ENCODE peak calls at places on chromosomes 16 and 17, in ten cellular contexts. One of them, this sample, is unnamed.

GRCh38 chr17:64005734-64006167 is 7.6 kb downstream of the PRR29 start:
- DNase-seq in WTC11: no peak
- DNase-seq in endothelial cell of umbilical vein: peak
- DNase-seq in A549: peak
- DNase-seq in K562: peak
- DNase-seq in GM12878: no peak
- DNase-seq in H1: no peak
- DNase-seq in HepG2: peak
- DNase-seq in SK-N-SH: peak
- DNase-seq in HCT116: no peak
- DNase-seq in this sample: no peak

GRCh38 chr16:1746693-1747195 is 24.6 kb downstream of the NME3 start:
- DNase-seq in HCT116: no peak
- DNase-seq in WTC11: no peak
- DNase-seq in SK-N-SH: no peak
- DNase-seq in A549: peak
- DNase-seq in HepG2: no peak
- DNase-seq in GM12878: no peak
- DNase-seq in H1: no peak
- DNase-seq in K562: no peak
- DNase-seq in endothelial cell of umbilical vein: no peak
- DNase-seq in this sample: no peak

GRCh38 chr17:79942591-79943353 is 92.9 kb downstream of the TBC1D16 start:
- DNase-seq in WTC11: peak
- DNase-seq in endothelial cell of umbilical vein: peak
- DNase-seq in HCT116: no peak
- DNase-seq in SK-N-SH: no peak
- DNase-seq in H1: no peak
- DNase-seq in A549: no peak
- DNase-seq in GM12878: no peak
- DNase-seq in HepG2: no peak
- DNase-seq in K562: no peak
- DNase-seq in this sample: no peak

GRCh38 chr17:68061512-68062313 is 26.2 kb downstream of the KPNA2 start:
- DNase-seq in endothelial cell of umbilical vein: peak
- DNase-seq in HCT116: no peak
- DNase-seq in HepG2: peak
- DNase-seq in K562: no peak
- DNase-seq in WTC11: no peak
- DNase-seq in A549: no peak
- DNase-seq in SK-N-SH: no peak
- DNase-seq in H1: no peak
- DNase-seq in GM12878: no peak
- DNase-seq in this sample: no peak

GRCh38 chr17:82835766-82836512 is 3.9 kb downstream of the ZNF750 start:
- DNase-seq in WTC11: peak
- DNase-seq in K562: no peak
- DNase-seq in GM12878: no peak
- DNase-seq in H1: no peak
- DNase-seq in SK-N-SH: no peak
- DNase-seq in A549: no peak
- DNase-seq in endothelial cell of umbilical vein: no peak
- DNase-seq in HCT116: no peak
- DNase-seq in HepG2: no peak
- DNase-seq in this sample: no peak

GRCh38 chr16:55735120-55735781 is 79.5 kb downstream of the SLC6A2 start:
- DNase-seq in K562: no peak
- DNase-seq in HepG2: no peak
- DNase-seq in GM12878: no peak
- DNase-seq in H1: no peak
- DNase-seq in WTC11: no peak
- DNase-seq in A549: peak
- DNase-seq in HCT116: no peak
- DNase-seq in endothelial cell of umbilical vein: no peak
- DNase-seq in SK-N-SH: no peak
- DNase-seq in this sample: no peak

GRCh38 chr16:49575352-49576172 is 202.0 kb downstream of the C16orf78 start:
- DNase-seq in HCT116: no peak
- DNase-seq in HepG2: no peak
- DNase-seq in SK-N-SH: no peak
- DNase-seq in endothelial cell of umbilical vein: no peak
- DNase-seq in GM12878: peak
- DNase-seq in K562: no peak
- DNase-seq in A549: no peak
- DNase-seq in WTC11: peak
- DNase-seq in H1: no peak
- DNase-seq in this sample: peak

GRCh38 chr17:4220655-4221054 is 43.1 kb downstream of the ANKFY1 start:
- DNase-seq in A549: no peak
- DNase-seq in SK-N-SH: no peak
- DNase-seq in GM12878: no peak
- DNase-seq in WTC11: no peak
- DNase-seq in K562: no peak
- DNase-seq in HepG2: no peak
- DNase-seq in H1: no peak
- DNase-seq in endothelial cell of umbilical vein: no peak
- DNase-seq in HCT116: no peak
- DNase-seq in this sample: no peak

GRCh38 chr17:2020721-2021120 is 4.4 kb downstream of the RTN4RL1 start:
- DNase-seq in HepG2: no peak
- DNase-seq in WTC11: no peak
- DNase-seq in H1: no peak
- DNase-seq in HCT116: no peak
- DNase-seq in endothelial cell of umbilical vein: peak
- DNase-seq in GM12878: no peak
- DNase-seq in K562: no peak
- DNase-seq in SK-N-SH: no peak
- DNase-seq in A549: no peak
- DNase-seq in this sample: no peak

GRCh38 chr17:2018716-2019490 is 6.2 kb downstream of the RTN4RL1 start:
- DNase-seq in A549: no peak
- DNase-seq in endothelial cell of umbilical vein: no peak
- DNase-seq in GM12878: no peak
- DNase-seq in SK-N-SH: no peak
- DNase-seq in HepG2: no peak
- DNase-seq in HCT116: no peak
- DNase-seq in K562: no peak
- DNase-seq in WTC11: no peak
- DNase-seq in H1: no peak
- DNase-seq in this sample: no peak

GRCh38 chr17:2015314-2015713 is 9.8 kb downstream of the RTN4RL1 start:
- DNase-seq in SK-N-SH: no peak
- DNase-seq in K562: no peak
- DNase-seq in HCT116: no peak
- DNase-seq in HepG2: no peak
- DNase-seq in A549: no peak
- DNase-seq in endothelial cell of umbilical vein: no peak
- DNase-seq in GM12878: no peak
- DNase-seq in WTC11: no peak
- DNase-seq in H1: no peak
- DNase-seq in this sample: no peak

GRCh38 chr17:2016494-2016893 is 8.6 kb downstream of the RTN4RL1 start:
- DNase-seq in H1: no peak
- DNase-seq in A549: no peak
- DNase-seq in HCT116: no peak
- DNase-seq in WTC11: no peak
- DNase-seq in GM12878: no peak
- DNase-seq in K562: no peak
- DNase-seq in SK-N-SH: no peak
- DNase-seq in endothelial cell of umbilical vein: no peak
- DNase-seq in HepG2: no peak
- DNase-seq in this sample: no peak

DNA sequence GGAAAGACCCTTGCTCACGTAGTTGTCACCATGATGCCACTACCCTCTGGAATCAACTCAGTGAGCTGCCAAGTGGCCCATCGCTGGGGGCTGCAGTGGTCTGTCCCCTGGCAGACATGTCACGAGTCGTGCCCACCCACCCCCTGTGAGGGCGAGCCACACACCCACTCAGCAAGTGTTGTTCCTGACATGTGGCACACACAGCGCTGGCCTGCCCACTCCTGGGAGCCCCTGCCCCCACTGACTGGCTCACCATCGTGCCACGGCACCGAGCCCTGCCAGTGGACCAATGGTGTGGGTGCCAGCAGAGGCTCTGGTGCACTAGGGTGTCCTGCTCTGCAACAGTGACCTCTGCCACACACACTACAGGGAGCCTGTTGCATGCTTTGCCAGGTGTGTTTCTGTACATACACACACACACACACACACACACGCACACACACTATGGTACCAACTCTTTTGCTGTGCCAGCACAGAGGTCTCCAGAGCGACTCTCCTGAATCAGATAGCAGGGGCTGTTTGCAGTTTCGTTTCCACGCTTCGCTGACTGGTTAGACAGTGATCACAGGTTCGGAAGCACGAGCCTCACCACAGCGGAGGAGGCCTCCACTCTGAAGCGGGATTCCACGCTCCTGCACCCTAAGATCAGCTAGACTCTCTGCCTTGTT is 7.7 kb downstream of the RTN4RL1 start:
- DNase-seq in HepG2: no peak
- DNase-seq in GM12878: no peak
- DNase-seq in endothelial cell of umbilical vein: no peak
- DNase-seq in A549: no peak
- DNase-seq in K562: no peak
- DNase-seq in SK-N-SH: no peak
- DNase-seq in HCT116: no peak
- DNase-seq in WTC11: no peak
- DNase-seq in H1: no peak
- DNase-seq in this sample: no peak
- TF ChIP-seq MAX in HepG2: no peak
- TF ChIP-seq MAX in GM12878: no peak
- TF ChIP-seq MAX in endothelial cell of umbilical vein: no peak
- TF ChIP-seq MAX in A549: no peak
- TF ChIP-seq MAX in K562: no peak
- TF ChIP-seq MAX in SK-N-SH: no peak
- TF ChIP-seq MAX in HCT116: no peak
- TF ChIP-seq MAX in WTC11: no peak
- TF ChIP-seq MAX in H1: no peak
- TF ChIP-seq MAX in this sample: no peak

DNA sequence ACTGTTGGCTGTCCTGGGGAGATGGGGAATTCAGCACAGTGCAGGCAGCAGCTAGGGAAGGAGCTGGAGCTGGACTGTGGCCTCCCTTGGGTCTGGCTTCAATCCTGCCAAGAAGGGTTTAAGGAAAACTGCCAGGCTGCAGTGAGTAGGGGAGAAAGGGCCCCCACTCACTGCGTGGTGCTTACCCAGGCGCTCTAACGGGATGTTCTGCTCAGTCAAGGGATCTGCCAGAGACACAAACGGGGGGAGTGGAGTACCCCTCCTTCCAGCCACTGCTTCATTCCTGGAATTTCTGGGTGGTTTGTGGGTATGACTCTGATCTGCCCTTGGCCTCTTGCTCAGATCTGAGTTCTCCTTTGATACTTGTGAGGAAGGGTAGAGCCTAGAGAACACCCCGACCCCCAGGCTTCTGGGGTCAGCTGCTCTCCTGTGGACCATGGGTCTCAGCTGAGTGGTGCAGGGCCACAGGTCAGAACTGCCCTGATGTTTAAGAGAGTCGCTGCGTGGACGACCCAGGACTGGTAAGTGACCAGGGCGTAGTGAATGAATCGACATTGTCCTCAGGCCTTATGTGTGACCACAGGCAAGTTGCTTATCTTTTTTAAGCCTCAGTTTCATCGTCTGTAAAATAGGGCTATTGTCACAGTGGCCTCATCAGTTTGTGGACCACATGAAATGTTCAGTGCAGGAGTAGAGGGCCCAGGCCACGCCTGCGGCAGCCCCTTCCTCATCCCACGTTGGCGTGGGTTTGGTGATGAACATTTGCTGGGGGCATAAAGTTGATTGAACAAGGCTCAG is 9.6 kb downstream of the CRISPLD2 start:
- DNase-seq in K562: no peak
- DNase-seq in endothelial cell of umbilical vein: no peak
- DNase-seq in H1: no peak
- DNase-seq in A549: no peak
- DNase-seq in GM12878: no peak
- DNase-seq in HepG2: no peak
- DNase-seq in HCT116: no peak
- DNase-seq in SK-N-SH: no peak
- DNase-seq in WTC11: no peak
- DNase-seq in this sample: no peak
- TF ChIP-seq MAX in K562: no peak
- TF ChIP-seq MAX in endothelial cell of umbilical vein: no peak
- TF ChIP-seq MAX in H1: no peak
- TF ChIP-seq MAX in A549: no peak
- TF ChIP-seq MAX in GM12878: no peak
- TF ChIP-seq MAX in HepG2: no peak
- TF ChIP-seq MAX in HCT116: no peak
- TF ChIP-seq MAX in SK-N-SH: peak
- TF ChIP-seq MAX in WTC11: no peak
- TF ChIP-seq MAX in this sample: no peak

DNA sequence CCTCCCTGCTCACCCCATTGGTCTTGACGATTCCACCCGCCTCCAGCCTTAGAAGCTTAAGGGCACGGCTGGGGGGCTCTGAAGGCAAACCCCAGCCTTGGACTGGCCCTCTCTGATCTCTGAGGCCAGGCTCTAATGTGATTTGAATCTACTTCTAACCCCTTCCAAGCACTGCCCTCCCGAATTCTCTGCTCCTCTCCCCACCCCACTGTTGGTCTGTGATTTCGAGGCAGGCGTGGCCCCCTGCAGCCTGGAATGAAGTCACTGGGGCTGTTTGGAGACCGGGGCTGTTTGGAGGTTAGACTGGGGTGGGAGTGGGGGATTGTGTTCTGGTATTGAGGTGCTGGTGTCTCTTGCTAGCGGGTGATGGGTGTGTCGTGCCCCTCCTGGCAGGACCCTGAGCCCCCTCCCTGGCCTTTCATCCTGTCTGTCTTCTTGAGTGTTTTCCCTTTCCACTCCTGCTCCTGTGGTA is 2.2 kb downstream of the GRB7 start:
- DNase-seq in WTC11: peak
- DNase-seq in H1: no peak
- DNase-seq in HepG2: peak
- DNase-seq in endothelial cell of umbilical vein: no peak
- DNase-seq in GM12878: no peak
- DNase-seq in A549: no peak
- DNase-seq in HCT116: no peak
- DNase-seq in K562: no peak
- DNase-seq in SK-N-SH: peak
- DNase-seq in this sample: no peak
- TF ChIP-seq MAX in WTC11: no peak
- TF ChIP-seq MAX in H1: no peak
- TF ChIP-seq MAX in HepG2: no peak
- TF ChIP-seq MAX in endothelial cell of umbilical vein: no peak
- TF ChIP-seq MAX in GM12878: no peak
- TF ChIP-seq MAX in A549: no peak
- TF ChIP-seq MAX in HCT116: no peak
- TF ChIP-seq MAX in K562: no peak
- TF ChIP-seq MAX in SK-N-SH: no peak
- TF ChIP-seq MAX in this sample: no peak

GRCh38 chr17:27351741-27352140 is 57.8 kb downstream of the WSB1 start:
- DNase-seq in GM12878: no peak
- DNase-seq in HepG2: no peak
- DNase-seq in WTC11: no peak
- DNase-seq in HCT116: no peak
- DNase-seq in endothelial cell of umbilical vein: no peak
- DNase-seq in SK-N-SH: no peak
- DNase-seq in K562: no peak
- DNase-seq in H1: no peak
- DNase-seq in A549: no peak
- DNase-seq in this sample: no peak

GRCh38 chr17:27353469-27354050 is 59.6 kb downstream of the WSB1 start:
- DNase-seq in WTC11: peak
- DNase-seq in GM12878: peak
- DNase-seq in HCT116: peak
- DNase-seq in HepG2: peak
- DNase-seq in K562: peak
- DNase-seq in SK-N-SH: peak
- DNase-seq in A549: peak
- DNase-seq in endothelial cell of umbilical vein: peak
- DNase-seq in H1: peak
- DNase-seq in this sample: peak

GRCh38 chr17:27354051-27354490 is 60.2 kb downstream of the WSB1 start:
- DNase-seq in GM12878: no peak
- DNase-seq in K562: peak
- DNase-seq in HCT116: no peak
- DNase-seq in SK-N-SH: no peak
- DNase-seq in WTC11: no peak
- DNase-seq in endothelial cell of umbilical vein: no peak
- DNase-seq in A549: no peak
- DNase-seq in H1: no peak
- DNase-seq in HepG2: no peak
- DNase-seq in this sample: no peak

GRCh38 chr17:27354491-27355081 is 60.7 kb downstream of the WSB1 start:
- DNase-seq in endothelial cell of umbilical vein: no peak
- DNase-seq in HepG2: peak
- DNase-seq in K562: no peak
- DNase-seq in SK-N-SH: no peak
- DNase-seq in GM12878: no peak
- DNase-seq in A549: peak
- DNase-seq in HCT116: no peak
- DNase-seq in H1: no peak
- DNase-seq in WTC11: no peak
- DNase-seq in this sample: peak

GRCh38 chr17:27352481-27353460 is 58.9 kb downstream of the WSB1 start:
- DNase-seq in HepG2: no peak
- DNase-seq in endothelial cell of umbilical vein: peak
- DNase-seq in WTC11: no peak
- DNase-seq in HCT116: no peak
- DNase-seq in H1: no peak
- DNase-seq in K562: peak
- DNase-seq in SK-N-SH: no peak
- DNase-seq in A549: peak
- DNase-seq in GM12878: no peak
- DNase-seq in this sample: no peak
- TF ChIP-seq MAX in HepG2: no peak
- TF ChIP-seq MAX in endothelial cell of umbilical vein: no peak
- TF ChIP-seq MAX in WTC11: no peak
- TF ChIP-seq MAX in HCT116: no peak
- TF ChIP-seq MAX in H1: no peak
- TF ChIP-seq MAX in K562: no peak
- TF ChIP-seq MAX in SK-N-SH: no peak
- TF ChIP-seq MAX in A549: no peak
- TF ChIP-seq MAX in GM12878: no peak
- TF ChIP-seq MAX in this sample: no peak